ENCODE peak calls at places on chromosomes 13 and 19, in four cellular contexts. K is effector CD4-positive, alpha-beta T cell; F is dermis microvascular lymphatic vessel endothelial cell; W is amniotic epithelial cell. I is an unnamed sample.

GRCh38 chr13:36819811-36820140 is 754 bp downstream of the RFXAP start:
- DNase-seq in K (no peak), W (peak), F (peak), I (no peak)

GRCh38 chr13:76879211-76879875 is 6.9 kb downstream of the KCTD12 start:
- DNase-seq in K (peak), W (peak), F (peak), I (no peak)

GRCh38 chr13:41985788-41986508 is 25.0 kb upstream of the VWA8 start:
- DNase-seq in W (peak), F (no peak), K (no peak), I (peak)

GRCh38 chr13:107066355-107066754 is 498.4 kb upstream of the ARGLU1 start:
- DNase-seq in W (no peak), F (no peak), K (no peak), I (no peak)

GRCh38 chr13:92510416-92510815 is 716.2 kb upstream of the GPC6 start:
- DNase-seq in K (no peak), F (no peak), W (peak), I (peak)

GRCh38 chr19:17339088-17339741 is 1.9 kb downstream of the GTPBP3 start:
- DNase-seq in W (no peak), K (no peak), F (no peak), I (no peak)

GRCh38 chr19:17775245-17775927 is 19.6 kb upstream of the B3GNT3 start:
- DNase-seq in K (no peak), W (peak), F (peak), I (no peak)

GRCh38 chr19:38193445-38193844 is 30.6 kb downstream of the DPF1 start:
- DNase-seq in W (no peak), F (no peak), K (no peak), I (no peak)

GRCh38 chr19:658916-659839 is 3.8 kb downstream of the RNF126 start:
- DNase-seq in K (peak), F (no peak), W (no peak), I (no peak)

GRCh38 chr13:56659041-56659471 is 481.7 kb upstream of the PRR20A start:
- DNase-seq in K (no peak), F (no peak), W (no peak), I (no peak)

GRCh38 chr13:51895906-51896888 is 34.4 kb downstream of the CCDC70 start:
- DNase-seq in K (peak), W (peak), F (peak), I (peak)

GRCh38 chr13:33307820-33308219 is 22.3 kb upstream of the STARD13 start:
- DNase-seq in W (no peak), F (peak), K (no peak), I (no peak)

GRCh38 chr13:49836516-49836915 is 44.0 kb upstream of the KPNA3 start:
- DNase-seq in F (no peak), K (no peak), W (no peak), I (peak)

GRCh38 chr13:114100446-114101320 is 31.7 kb downstream of the RASA3 start:
- DNase-seq in F (no peak), W (no peak), K (no peak), I (no peak)

GRCh38 chr19:10655457-10656312 is 1.5 kb downstream of the ILF3 start:
- DNase-seq in F (peak), W (peak), K (no peak), I (no peak)

GRCh38 chr19:13079542-13079986 is 23.1 kb downstream of the LYL1 start:
- DNase-seq in K (no peak), W (peak), F (no peak), I (no peak)

GRCh38 chr19:31350033-31350692 is 927 bp upstream of the TSHZ3 start:
- DNase-seq in K (no peak), W (no peak), F (no peak), I (no peak)

GRCh38 chr13:64791373-64791772 is 2438.8 kb downstream of the PCDH9 start:
- DNase-seq in K (no peak), F (no peak), W (no peak), I (no peak)

GRCh38 chr13:73231456-73231855 is 172.7 kb downstream of the KLF5 start:
- DNase-seq in F (no peak), W (no peak), K (no peak), I (no peak)

GRCh38 chr13:32409561-32410440 is 18.1 kb downstream of the N4BP2L1 start:
- DNase-seq in W (peak), K (no peak), F (no peak), I (peak)

GRCh38 chr19:19595171-19595701 is 23.3 kb downstream of the PBX4 start:
- DNase-seq in W (peak), K (no peak), F (no peak), I (peak)

GRCh38 chr13:81172603-81173002 is 831.7 kb upstream of the SPRY2 start:
- DNase-seq in F (no peak), W (no peak), K (no peak), I (no peak)